ENCODE peak calls at places on chromosomes 13 and 19, in ten cellular contexts. A is MM.1S; C is epithelial cell of esophagus; T is CD8-positive, alpha-beta memory T cell; Y is globus pallidus; E is RWPE2; U is endothelial cell; O is adrenal gland; S is naive thymus-derived CD4-positive, alpha-beta T cell; G is neural crest cell. F is an unnamed sample.

GRCh38 chr13:66501187-66501586 is 728.9 kb downstream of the PCDH9 start:
- DNase-seq in G (no peak), U (no peak), O (no peak), E (no peak), Y (no peak), S (no peak), A (no peak), C (peak), T (no peak), F (no peak)

GRCh38 chr19:14023404-14024235 is 4.3 kb upstream of the RLN3 start:
- DNase-seq in A (no peak), G (peak), T (no peak), O (peak), Y (no peak), E (no peak), S (no peak), U (peak), C (peak), F (peak)

GRCh38 chr19:6728346-6728745 is 7.9 kb upstream of the C3 start:
- DNase-seq in Y (peak), E (no peak), C (no peak), A (no peak), S (no peak), T (no peak), G (no peak), O (no peak), U (no peak), F (peak)

GRCh38 chr19:4909172-4909896 is at the start of gene UHRF1:
- DNase-seq in Y (no peak), E (no peak), A (peak), G (peak), S (no peak), T (no peak), U (no peak), O (no peak), C (no peak), F (no peak)

GRCh38 chr19:44745386-44745831 is 3.1 kb upstream of the BCL3 start:
- DNase-seq in E (no peak), Y (no peak), S (no peak), U (no peak), G (no peak), A (no peak), O (peak), T (no peak), C (peak), F (no peak)

GRCh38 chr19:38213911-38214625 is 10.0 kb downstream of the DPF1 start:
- DNase-seq in S (peak), C (peak), T (peak), U (no peak), O (no peak), Y (no peak), E (no peak), A (peak), G (no peak), F (no peak)

GRCh38 chr19:38890686-38891085 is 8.7 kb downstream of the SIRT2 start:
- DNase-seq in Y (no peak), E (no peak), G (no peak), T (no peak), O (no peak), C (no peak), U (no peak), S (no peak), A (no peak), F (no peak)

GRCh38 chr13:38872693-38873092 is 117.9 kb downstream of the STOML3 start:
- DNase-seq in C (peak), A (peak), G (peak), U (peak), O (no peak), S (peak), Y (peak), T (peak), E (no peak), F (peak)

GRCh38 chr19:48596679-48597465 is 9.7 kb upstream of the SPACA4 start:
- DNase-seq in U (no peak), A (no peak), G (no peak), E (no peak), Y (no peak), O (no peak), C (no peak), S (peak), T (peak), F (no peak)

GRCh38 chr13:40408602-40409001 is 257.8 kb downstream of the FOXO1 start:
- DNase-seq in T (no peak), C (peak), A (no peak), O (no peak), G (no peak), S (no peak), U (no peak), Y (no peak), E (no peak), F (no peak)

F was measured in lower lobe of right lung.